ENCODE peak calls at places on chromosome 19, in five cellular contexts. T is posterior cingulate gyrus; U is nephron progenitor cell; I is stimulated activated CD4-positive, alpha-beta T cell treated with anti-CD3 and anti-CD28 coated beads, Interleukin-2, amount 100 ng/mL, for 48 hours; V is iPS DF 6.9. A is an unnamed sample.

GRCh38 chr19:46944918-46945628 is 74.6 kb upstream of the NPAS1 start:
- DNase-seq in T (peak), U (peak), I (no peak), V (peak), A (no peak)

GRCh38 chr19:34502582-34503545 is 21.3 kb downstream of the WTIP start:
- DNase-seq in T (no peak), U (no peak), I (no peak), V (no peak), A (no peak)

GRCh38 chr19:43780706-43781525 is at the start of gene KCNN4:
- DNase-seq in T (no peak), U (no peak), I (peak), V (no peak), A (no peak)

GRCh38 chr19:16899566-16900075 is 10.8 kb downstream of the F2RL3 start:
- DNase-seq in T (no peak), U (peak), I (no peak), V (peak), A (peak)

GRCh38 chr19:7333198-7334118 is 15.3 kb upstream of the ARHGEF18 start:
- DNase-seq in T (no peak), U (no peak), I (no peak), V (no peak), A (no peak)

GRCh38 chr19:12665646-12666304 is 767 bp downstream of the MAN2B1 start:
- DNase-seq in T (no peak), U (no peak), I (no peak), V (no peak), A (no peak)

GRCh38 chr19:54207908-54208783 is 7.5 kb downstream of the RPS9 start:
- DNase-seq in T (no peak), U (no peak), I (peak), V (no peak), A (no peak)

GRCh38 chr19:3801412-3802096 is 15.4 kb upstream of the MATK start:
- DNase-seq in T (peak), U (peak), I (peak), V (no peak), A (peak)

GRCh38 chr19:20079487-20079886 is 1.7 kb downstream of the ZNF90 start:
- DNase-seq in T (no peak), U (no peak), I (no peak), V (no peak), A (no peak)

GRCh38 chr19:7238091-7238490 is 56.1 kb downstream of the INSR start:
- DNase-seq in T (no peak), U (no peak), I (no peak), V (no peak), A (no peak)